ENCODE peak calls at places on chromosome 17, in eight cellular contexts. A, M, L, F, S, O, I and H are unnamed samples.

GRCh38 chr17:46023783-46024388 is 24.8 kb downstream of the STH start:
- DNase-seq in A (no peak), M (no peak), L (no peak), F (no peak), S (no peak), O (no peak), I (no peak), H (no peak)

GRCh38 chr17:6070280-6070894 is at the start of gene WSCD1:
- DNase-seq in A (no peak), M (no peak), L (no peak), F (no peak), S (no peak), O (no peak), I (no peak), H (no peak)

GRCh38 chr17:69716571-69716970 is 302.1 kb downstream of the MAP2K6 start:
- DNase-seq in A (no peak), M (peak; percentile 19), L (no peak), F (no peak), S (no peak), O (no peak), I (no peak), H (no peak)

GRCh38 chr17:7177954-7178477 is 1.2 kb downstream of the ASGR1 start:
- DNase-seq in A (no peak), M (no peak), L (peak; percentile 65), F (no peak), S (no peak), O (no peak), I (no peak), H (no peak)

GRCh38 chr17:58535431-58535830 is 21.0 kb upstream of the MTMR4 start:
- DNase-seq in A (no peak), M (no peak), L (peak; percentile 81), F (peak; percentile 61), S (no peak), O (no peak), I (no peak), H (no peak)

GRCh38 chr17:41103896-41104295 is 1.3 kb upstream of the KRTAP4-9 start:
- DNase-seq in A (no peak), M (no peak), L (no peak), F (no peak), S (no peak), O (no peak), I (no peak), H (no peak)

GRCh38 chr17:12342161-12342560 is 321.5 kb downstream of the MAP2K4 start:
- DNase-seq in A (no peak), M (no peak), L (no peak), F (no peak), S (no peak), O (no peak), I (no peak), H (no peak)

GRCh38 chr17:39166437-39167335 is 725 bp upstream of the ARL5C start:
- DNase-seq in A (no peak), M (no peak), L (no peak), F (no peak), S (no peak), O (peak; percentile 58), I (no peak), H (no peak)

GRCh38 chr17:52383493-52384100 is 225.1 kb upstream of the CA10 start:
- DNase-seq in A (no peak), M (no peak), L (peak; percentile 71), F (peak; percentile 1), S (peak; percentile 4), O (peak; percentile 52), I (no peak), H (no peak)
- TF ChIP-seq CTCF in A (peak; percentile 52), M (peak; percentile 42), L (peak; percentile 84), F (peak; percentile 14), S (peak; percentile 88), O (peak; percentile 84), I (no peak), H (no peak)

DNA sequence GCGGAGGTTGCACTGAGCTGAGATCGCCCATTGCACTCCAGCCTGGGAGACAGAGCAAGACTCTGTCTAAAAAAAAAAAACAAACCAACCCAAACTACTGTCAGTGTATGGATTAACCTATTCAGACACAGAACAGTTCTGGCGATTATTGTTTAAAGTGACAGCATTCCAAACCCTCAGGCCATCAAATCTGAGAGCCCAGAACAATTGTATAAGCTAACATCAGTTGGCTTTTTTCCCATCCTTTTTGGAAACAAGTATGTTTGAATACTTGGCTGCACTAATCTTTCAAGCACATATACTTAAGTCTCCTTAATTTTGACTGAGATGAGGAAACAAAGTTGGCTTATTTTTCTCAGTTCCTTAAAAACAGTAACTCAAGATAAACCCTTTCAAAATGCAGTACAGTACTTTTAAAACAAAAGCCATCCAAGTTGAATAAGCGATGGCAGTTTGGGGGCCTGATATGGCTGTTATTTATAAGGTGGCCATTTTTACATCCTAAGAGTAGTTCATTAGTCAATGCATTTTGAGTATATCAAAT is 1.4 kb downstream of the ZSWIM7 start:
- DNase-seq in A (no peak), M (no peak), L (no peak), F (no peak), S (no peak), O (no peak), I (no peak), H (no peak)
- H3K4me3 ChIP-seq in A (peak overlapping the region; percentile 77), M (no peak overlapping the region), L (no peak overlapping the region), F (no peak overlapping the region), S (no peak overlapping the region), O (peak overlapping the region; percentile 94), I (no peak overlapping the region), H (no peak overlapping the region)

GRCh38 chr17:43995150-43995471 is 9.3 kb upstream of the NAGS start:
- DNase-seq in A (no peak), M (no peak), L (no peak), F (no peak), S (no peak), O (no peak), I (no peak), H (no peak)
- TF ChIP-seq CTCF in A (no peak), M (no peak), L (no peak), F (no peak), S (no peak), O (peak; percentile 15), I (no peak), H (no peak)

GRCh38 chr17:42312035-42312284 is 23.7 kb downstream of the STAT5A start:
- DNase-seq in A (no peak), M (no peak), L (no peak), F (no peak), S (no peak), O (no peak), I (no peak), H (no peak)

GRCh38 chr17:42311240-42312034 is 23.1 kb downstream of the STAT5A start:
- DNase-seq in A (peak; percentile 96), M (peak; percentile 57), L (peak; percentile 91), F (peak; percentile 97), S (peak; percentile 71), O (no peak), I (peak; percentile 95), H (peak; percentile 50)

GRCh38 chr17:42313389-42313772 is 25.1 kb downstream of the STAT5A start:
- DNase-seq in A (no peak), M (no peak), L (no peak), F (no peak), S (no peak), O (no peak), I (no peak), H (no peak)

GRCh38 chr17:42313773-42314566 is 25.7 kb downstream of the STAT5A start:
- DNase-seq in A (no peak), M (no peak), L (no peak), F (no peak), S (no peak), O (no peak), I (no peak), H (no peak)

DNA sequence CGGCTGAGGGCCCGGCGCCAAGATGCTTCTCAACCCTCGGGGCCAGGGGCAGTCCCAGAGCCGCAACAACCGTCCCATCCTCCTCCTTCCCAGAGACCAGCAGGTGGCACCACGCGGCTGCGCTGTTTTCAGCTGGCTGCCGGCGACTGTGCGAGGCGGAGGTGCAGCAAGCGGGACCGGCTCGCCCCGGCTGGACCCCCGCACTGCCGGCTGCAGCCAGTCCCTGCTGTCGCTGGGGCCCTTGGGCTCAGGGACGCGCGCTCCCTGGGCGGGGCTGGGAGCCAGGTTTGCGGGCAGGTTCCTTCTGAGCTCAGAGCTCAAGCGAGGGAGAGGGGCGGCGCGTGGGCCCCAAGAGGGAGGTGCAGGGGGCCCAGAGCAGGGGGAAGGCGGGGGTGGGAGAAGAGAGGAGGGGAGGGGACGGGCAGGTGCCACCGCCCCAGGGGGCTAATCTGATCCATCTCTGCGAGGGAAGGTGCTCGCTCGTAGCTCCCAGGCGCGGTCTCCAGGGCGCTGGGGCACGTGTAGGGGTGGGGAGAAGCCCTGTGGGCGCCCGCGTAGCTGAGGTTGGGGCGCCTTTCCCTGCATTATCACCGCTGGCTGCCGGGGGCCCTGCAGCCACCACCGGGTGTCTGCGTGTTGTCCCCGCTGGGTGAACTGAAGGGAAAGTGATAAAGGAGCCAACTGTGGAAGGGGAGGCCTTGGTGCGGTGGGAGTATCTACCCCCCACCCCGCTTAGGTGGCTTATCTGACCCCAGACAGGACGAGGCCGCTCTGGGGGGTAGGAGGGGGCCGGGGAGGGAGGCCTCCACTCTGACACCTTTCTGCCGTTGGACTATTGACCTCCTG is 24.2 kb downstream of the STAT5A start:
- DNase-seq in A (peak; percentile 95), M (peak; percentile 45), L (peak; percentile 80), F (peak; percentile 83), S (peak; percentile 57), O (peak; percentile 78), I (peak; percentile 88), H (no peak)
- H3K4me3 ChIP-seq in A (peak overlapping the region; percentile 29), M (no peak overlapping the region), L (peak overlapping the region; percentile 47), F (no peak overlapping the region), S (no peak overlapping the region), O (peak overlapping the region; percentile 46), I (no peak overlapping the region), H (no peak overlapping the region)